ENCODE peak calls at places on chromosomes 11 and 22, in nine cellular contexts. T is kidney, I is HTR-8/SVneo, L is retina, H is GM20000, P is kidney tubule cell, K is GOT3, M is iris pigment epithelial cell, E is T-helper 9 cell. X is an unnamed sample.

GRCh38 chr11:94457118-94458029 is 36.3 kb downstream of the MRE11 start:
- DNase-seq in T (no peak), I (no peak), L (no peak), H (no peak), P (peak), K (no peak), M (peak), E (no peak), X (no peak)

GRCh38 chr11:44754876-44755552 is 28.3 kb downstream of the TSPAN18 start:
- DNase-seq in T (no peak), I (no peak), L (no peak), H (no peak), P (no peak), K (no peak), M (no peak), E (no peak), X (no peak)

GRCh38 chr22:37331034-37331428 is 48.7 kb downstream of the CYTH4 start:
- DNase-seq in T (no peak), I (no peak), L (no peak), H (no peak), P (peak), K (no peak), M (peak), E (no peak), X (no peak)

GRCh38 chr22:35191412-35191811 is 65.9 kb upstream of the HMGXB4 start:
- DNase-seq in T (no peak), I (peak), L (no peak), H (no peak), P (peak), K (no peak), M (peak), E (no peak), X (no peak)

GRCh38 chr11:111797145-111797581 is 31.0 kb upstream of the PPP2R1B start:
- DNase-seq in T (no peak), I (no peak), L (no peak), H (peak), P (peak), K (no peak), M (peak), E (no peak), X (no peak)

GRCh38 chr11:72228229-72228843 is 3.8 kb downstream of the INPPL1 start:
- DNase-seq in T (peak), I (no peak), L (no peak), H (no peak), P (no peak), K (no peak), M (peak), E (no peak), X (peak)

GRCh38 chr22:48752451-48753380 is 1075.0 kb downstream of the BRD1 start:
- DNase-seq in T (no peak), I (no peak), L (no peak), H (peak), P (no peak), K (no peak), M (no peak), E (no peak), X (peak)

GRCh38 chr11:63536669-63537292 is at the start of gene PLAAT4:
- DNase-seq in T (no peak), I (peak), L (no peak), H (peak), P (peak), K (no peak), M (peak), E (no peak), X (no peak)

GRCh38 chr11:11426226-11426915 is 73.3 kb upstream of the CSNK2A3 start:
- DNase-seq in T (no peak), I (no peak), L (no peak), H (no peak), P (no peak), K (no peak), M (no peak), E (no peak), X (no peak)

GRCh38 chr11:12318791-12319733 is 58.3 kb upstream of the PARVA start:
- DNase-seq in T (no peak), I (no peak), L (no peak), H (no peak), P (no peak), K (no peak), M (no peak), E (no peak), X (no peak)

GRCh38 chr22:32897400-32897799 is 95.9 kb downstream of the TIMP3 start:
- DNase-seq in T (no peak), I (peak), L (no peak), H (no peak), P (peak), K (no peak), M (peak), E (no peak), X (no peak)

GRCh38 chr11:1307998-1308744 is 1.3 kb downstream of the TOLLIP start:
- DNase-seq in T (no peak), I (no peak), L (no peak), H (peak), P (peak), K (no peak), M (peak), E (no peak), X (no peak)

GRCh38 chr22:29300807-29301601 is 5.4 kb upstream of the GAS2L1 start:
- DNase-seq in T (no peak), I (no peak), L (peak), H (no peak), P (no peak), K (no peak), M (no peak), E (no peak), X (no peak)

GRCh38 chr11:27315816-27316215 is 47.2 kb downstream of the CCDC34 start:
- DNase-seq in T (no peak), I (no peak), L (no peak), H (no peak), P (no peak), K (no peak), M (no peak), E (no peak), X (no peak)

GRCh38 chr11:28860898-28861297 is 752.7 kb downstream of the METTL15 start:
- DNase-seq in T (no peak), I (peak), L (no peak), H (no peak), P (peak), K (no peak), M (peak), E (no peak), X (no peak)

GRCh38 chr22:48968201-48968959 is 859.3 kb downstream of the BRD1 start:
- DNase-seq in T (no peak), I (no peak), L (no peak), H (no peak), P (peak), K (no peak), M (no peak), E (no peak), X (peak)

GRCh38 chr11:9264381-9265210 is 554 bp downstream of the DENND5A start:
- DNase-seq in T (peak), I (no peak), L (peak), H (peak), P (peak), K (peak), M (peak), E (peak), X (peak)

GRCh38 chr22:29481265-29482000 is 1.4 kb downstream of the NEFH start:
- DNase-seq in T (no peak), I (no peak), L (peak), H (no peak), P (no peak), K (no peak), M (no peak), E (no peak), X (no peak)

GRCh38 chr11:57288771-57289579 is 35.8 kb downstream of the TNKS1BP1 start:
- DNase-seq in T (no peak), I (no peak), L (peak), H (no peak), P (peak), K (no peak), M (peak), E (no peak), X (no peak)

GRCh38 chr11:57668467-57668890 is 565 bp downstream of the ZDHHC5 start:
- DNase-seq in T (no peak), I (no peak), L (no peak), H (no peak), P (peak), K (no peak), M (no peak), E (no peak), X (no peak)

GRCh38 chr22:46678785-46679700 is 58.9 kb downstream of the GRAMD4 start:
- DNase-seq in T (no peak), I (no peak), L (no peak), H (no peak), P (no peak), K (no peak), M (no peak), E (no peak), X (no peak)

GRCh38 chr22:29379258-29379657 is 9.1 kb downstream of the AP1B1 start:
- DNase-seq in T (no peak), I (no peak), L (no peak), H (no peak), P (no peak), K (no peak), M (no peak), E (no peak), X (no peak)

GRCh38 chr11:42239102-42239501 is 779.6 kb upstream of the LRRC4C start:
- DNase-seq in T (no peak), I (no peak), L (peak), H (no peak), P (peak), K (no peak), M (no peak), E (no peak), X (no peak)

GRCh38 chr11:69910519-69911309 is 91.5 kb upstream of the FGF3 start:
- DNase-seq in T (peak), I (no peak), L (no peak), H (no peak), P (no peak), K (no peak), M (no peak), E (no peak), X (peak)

GRCh38 chr11:48047616-48048015 is 67.3 kb downstream of the PTPRJ start:
- DNase-seq in T (peak), I (no peak), L (no peak), H (no peak), P (peak), K (no peak), M (peak), E (no peak), X (no peak)

GRCh38 chr11:44847316-44847715 is 103.4 kb downstream of the TP53I11 start:
- DNase-seq in T (no peak), I (no peak), L (no peak), H (no peak), P (no peak), K (no peak), M (no peak), E (no peak), X (no peak)

GRCh38 chr11:69663326-69663725 is 11.8 kb downstream of the LTO1 start:
- DNase-seq in T (peak), I (no peak), L (no peak), H (no peak), P (no peak), K (no peak), M (no peak), E (no peak), X (peak)

GRCh38 chr22:40156001-40156516 is 21.7 kb upstream of the TNRC6B start:
- DNase-seq in T (no peak), I (peak), L (no peak), H (no peak), P (peak), K (no peak), M (peak), E (no peak), X (no peak)

X was measured in chondrocyte.